ENCODE peak calls at places on chromosomes 5 and 9, in six cellular contexts. One of them, this sample, is unnamed.

GRCh38 chr5:147427784-147428401 is 82.0 kb downstream of the DPYSL3 start:
- DNase-seq in upper lobe of right lung: no peak
- DNase-seq in tibial artery: no peak
- DNase-seq in adrenal gland: peak
- DNase-seq in breast epithelium: no peak
- DNase-seq in CD8-positive, alpha-beta memory T cell: no peak
- DNase-seq in this sample: peak

GRCh38 chr9:72952914-72953313 is at the start of gene ALDH1A1:
- DNase-seq in adrenal gland: peak
- DNase-seq in CD8-positive, alpha-beta memory T cell: no peak
- DNase-seq in breast epithelium: no peak
- DNase-seq in upper lobe of right lung: no peak
- DNase-seq in tibial artery: no peak
- DNase-seq in this sample: no peak

GRCh38 chr9:38125889-38126288 is 56.9 kb upstream of the SHB start:
- DNase-seq in tibial artery: no peak
- DNase-seq in upper lobe of right lung: no peak
- DNase-seq in CD8-positive, alpha-beta memory T cell: no peak
- DNase-seq in breast epithelium: no peak
- DNase-seq in adrenal gland: no peak
- DNase-seq in this sample: no peak

GRCh38 chr9:8962084-8962483 is 1162.5 kb upstream of the DMAC1 start:
- DNase-seq in adrenal gland: no peak
- DNase-seq in upper lobe of right lung: no peak
- DNase-seq in tibial artery: no peak
- DNase-seq in CD8-positive, alpha-beta memory T cell: no peak
- DNase-seq in breast epithelium: no peak
- DNase-seq in this sample: no peak

GRCh38 chr9:92501671-92502393 is 19.5 kb upstream of the ASPN start:
- DNase-seq in CD8-positive, alpha-beta memory T cell: no peak
- DNase-seq in upper lobe of right lung: no peak
- DNase-seq in adrenal gland: peak
- DNase-seq in breast epithelium: no peak
- DNase-seq in tibial artery: peak
- DNase-seq in this sample: peak

GRCh38 chr9:123834907-123835562 is 94.9 kb downstream of the DENND1A start:
- DNase-seq in upper lobe of right lung: no peak
- DNase-seq in tibial artery: no peak
- DNase-seq in adrenal gland: no peak
- DNase-seq in breast epithelium: no peak
- DNase-seq in CD8-positive, alpha-beta memory T cell: no peak
- DNase-seq in this sample: no peak

GRCh38 chr9:136697821-136698526 is 10.7 kb upstream of the AGPAT2 start:
- DNase-seq in tibial artery: no peak
- DNase-seq in adrenal gland: no peak
- DNase-seq in breast epithelium: no peak
- DNase-seq in CD8-positive, alpha-beta memory T cell: no peak
- DNase-seq in upper lobe of right lung: peak
- DNase-seq in this sample: peak

GRCh38 chr5:21171038-21171437 is 1183.0 kb upstream of the CDH18 start:
- DNase-seq in tibial artery: no peak
- DNase-seq in CD8-positive, alpha-beta memory T cell: no peak
- DNase-seq in upper lobe of right lung: no peak
- DNase-seq in adrenal gland: no peak
- DNase-seq in breast epithelium: no peak
- DNase-seq in this sample: no peak

GRCh38 chr9:137305060-137305787 is 3.2 kb upstream of the NRARP start:
- DNase-seq in breast epithelium: peak
- DNase-seq in adrenal gland: peak
- DNase-seq in upper lobe of right lung: peak
- DNase-seq in CD8-positive, alpha-beta memory T cell: peak
- DNase-seq in tibial artery: peak
- DNase-seq in this sample: peak

GRCh38 chr5:109691248-109691574 is 1.5 kb downstream of the MAN2A1 start:
- DNase-seq in upper lobe of right lung: no peak
- DNase-seq in CD8-positive, alpha-beta memory T cell: no peak
- DNase-seq in breast epithelium: no peak
- DNase-seq in adrenal gland: no peak
- DNase-seq in tibial artery: no peak
- DNase-seq in this sample: no peak

GRCh38 chr5:178149199-178149932 is 4.3 kb downstream of the NHP2 start:
- DNase-seq in upper lobe of right lung: no peak
- DNase-seq in CD8-positive, alpha-beta memory T cell: no peak
- DNase-seq in adrenal gland: no peak
- DNase-seq in breast epithelium: no peak
- DNase-seq in tibial artery: no peak
- DNase-seq in this sample: no peak

GRCh38 chr9:131037336-131038255 is 28.6 kb downstream of the LAMC3 start:
- DNase-seq in adrenal gland: no peak
- DNase-seq in upper lobe of right lung: no peak
- DNase-seq in CD8-positive, alpha-beta memory T cell: no peak
- DNase-seq in breast epithelium: no peak
- DNase-seq in tibial artery: no peak
- DNase-seq in this sample: peak

GRCh38 chr5:115068239-115069086 is 101.2 kb downstream of the TRIM36 start:
- DNase-seq in breast epithelium: no peak
- DNase-seq in adrenal gland: no peak
- DNase-seq in CD8-positive, alpha-beta memory T cell: peak
- DNase-seq in upper lobe of right lung: no peak
- DNase-seq in tibial artery: no peak
- DNase-seq in this sample: no peak

GRCh38 chr9:137674307-137675305 is 55.8 kb downstream of the EHMT1 start:
- DNase-seq in adrenal gland: no peak
- DNase-seq in tibial artery: peak
- DNase-seq in breast epithelium: no peak
- DNase-seq in upper lobe of right lung: peak
- DNase-seq in CD8-positive, alpha-beta memory T cell: no peak
- DNase-seq in this sample: no peak

GRCh38 chr5:144142030-144142825 is 28.2 kb downstream of the YIPF5 start:
- DNase-seq in breast epithelium: no peak
- DNase-seq in adrenal gland: no peak
- DNase-seq in tibial artery: no peak
- DNase-seq in CD8-positive, alpha-beta memory T cell: no peak
- DNase-seq in upper lobe of right lung: no peak
- DNase-seq in this sample: no peak

GRCh38 chr5:75558972-75559632 is 47.4 kb downstream of the POLK start:
- DNase-seq in upper lobe of right lung: no peak
- DNase-seq in CD8-positive, alpha-beta memory T cell: no peak
- DNase-seq in adrenal gland: no peak
- DNase-seq in breast epithelium: no peak
- DNase-seq in tibial artery: no peak
- DNase-seq in this sample: no peak

GRCh38 chr5:134649163-134649916 is 755 bp downstream of the SEC24A start:
- DNase-seq in tibial artery: no peak
- DNase-seq in breast epithelium: no peak
- DNase-seq in CD8-positive, alpha-beta memory T cell: no peak
- DNase-seq in adrenal gland: no peak
- DNase-seq in upper lobe of right lung: no peak
- DNase-seq in this sample: no peak

GRCh38 chr9:112913326-112913725 is 22.6 kb upstream of the SLC46A2 start:
- DNase-seq in CD8-positive, alpha-beta memory T cell: no peak
- DNase-seq in breast epithelium: no peak
- DNase-seq in adrenal gland: no peak
- DNase-seq in tibial artery: no peak
- DNase-seq in upper lobe of right lung: no peak
- DNase-seq in this sample: no peak

GRCh38 chr5:95178046-95178651 is 106.7 kb downstream of the MCTP1 start:
- DNase-seq in tibial artery: no peak
- DNase-seq in breast epithelium: no peak
- DNase-seq in upper lobe of right lung: no peak
- DNase-seq in CD8-positive, alpha-beta memory T cell: no peak
- DNase-seq in adrenal gland: no peak
- DNase-seq in this sample: no peak

GRCh38 chr5:141845371-141845821 is 32.8 kb downstream of the PCDH1 start:
- DNase-seq in upper lobe of right lung: no peak
- DNase-seq in breast epithelium: no peak
- DNase-seq in CD8-positive, alpha-beta memory T cell: no peak
- DNase-seq in adrenal gland: no peak
- DNase-seq in tibial artery: no peak
- DNase-seq in this sample: no peak

GRCh38 chr5:140239939-140240700 is 62.8 kb downstream of the PFDN1 start:
- DNase-seq in adrenal gland: peak
- DNase-seq in tibial artery: peak
- DNase-seq in upper lobe of right lung: peak
- DNase-seq in CD8-positive, alpha-beta memory T cell: peak
- DNase-seq in breast epithelium: peak
- DNase-seq in this sample: peak

GRCh38 chr5:14687023-14687665 is 22.6 kb downstream of the OTULIN start:
- DNase-seq in breast epithelium: no peak
- DNase-seq in CD8-positive, alpha-beta memory T cell: no peak
- DNase-seq in adrenal gland: no peak
- DNase-seq in tibial artery: no peak
- DNase-seq in upper lobe of right lung: no peak
- DNase-seq in this sample: peak

GRCh38 chr5:177472460-177473441 is 683 bp downstream of the DBN1 start:
- DNase-seq in CD8-positive, alpha-beta memory T cell: peak
- DNase-seq in upper lobe of right lung: peak
- DNase-seq in tibial artery: peak
- DNase-seq in adrenal gland: no peak
- DNase-seq in breast epithelium: no peak
- DNase-seq in this sample: peak

DNA sequence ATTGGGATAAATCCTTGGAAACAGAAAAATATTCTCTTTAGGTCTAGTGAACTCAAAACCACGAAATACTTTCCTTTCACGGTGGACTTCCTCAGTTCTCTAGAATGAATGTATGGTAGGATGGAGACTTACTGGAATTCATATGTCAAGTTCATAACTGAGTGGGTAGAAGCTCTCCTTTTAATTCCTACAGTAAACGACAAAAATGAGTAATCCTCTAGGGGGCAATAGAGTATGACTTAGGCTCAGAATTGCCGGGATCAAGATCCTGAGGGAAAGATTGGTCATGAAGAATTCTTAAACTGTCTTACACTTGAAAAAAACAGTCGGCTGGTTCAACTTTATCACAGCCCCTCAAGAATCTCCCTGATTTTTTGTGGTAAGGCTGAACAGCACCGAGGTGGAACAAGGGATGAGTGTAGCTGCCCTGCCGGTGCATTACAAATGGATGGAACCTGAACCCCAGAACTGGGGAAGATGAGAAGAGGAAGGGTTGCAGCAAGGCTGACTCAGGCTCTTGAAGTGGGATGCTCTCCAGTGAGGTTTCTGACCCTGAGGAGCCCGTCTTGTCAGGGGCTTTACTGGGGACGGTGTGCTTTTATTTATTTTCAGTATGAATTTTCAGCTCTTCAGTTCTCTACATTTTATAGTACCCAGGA is 14.0 kb upstream of the LOX start:
- DNase-seq in upper lobe of right lung: no peak
- DNase-seq in tibial artery: no peak
- DNase-seq in adrenal gland: no peak
- DNase-seq in breast epithelium: no peak
- DNase-seq in CD8-positive, alpha-beta memory T cell: no peak
- DNase-seq in this sample: no peak
- H3K4me3 ChIP-seq in upper lobe of right lung: no peak
- H3K4me3 ChIP-seq in tibial artery: no peak
- H3K4me3 ChIP-seq in adrenal gland: no peak
- H3K4me3 ChIP-seq in breast epithelium: no peak
- H3K4me3 ChIP-seq in CD8-positive, alpha-beta memory T cell: no peak
- H3K4me3 ChIP-seq in this sample: no peak

GRCh38 chr5:172758077-172758835 is 12.7 kb downstream of the DUSP1 start:
- DNase-seq in tibial artery: peak
- DNase-seq in adrenal gland: peak
- DNase-seq in breast epithelium: no peak
- DNase-seq in CD8-positive, alpha-beta memory T cell: no peak
- DNase-seq in upper lobe of right lung: peak
- DNase-seq in this sample: no peak
- H3K4me3 ChIP-seq in tibial artery: no peak
- H3K4me3 ChIP-seq in adrenal gland: no peak
- H3K4me3 ChIP-seq in breast epithelium: no peak
- H3K4me3 ChIP-seq in CD8-positive, alpha-beta memory T cell: no peak
- H3K4me3 ChIP-seq in upper lobe of right lung: no peak
- H3K4me3 ChIP-seq in this sample: no peak

DNA sequence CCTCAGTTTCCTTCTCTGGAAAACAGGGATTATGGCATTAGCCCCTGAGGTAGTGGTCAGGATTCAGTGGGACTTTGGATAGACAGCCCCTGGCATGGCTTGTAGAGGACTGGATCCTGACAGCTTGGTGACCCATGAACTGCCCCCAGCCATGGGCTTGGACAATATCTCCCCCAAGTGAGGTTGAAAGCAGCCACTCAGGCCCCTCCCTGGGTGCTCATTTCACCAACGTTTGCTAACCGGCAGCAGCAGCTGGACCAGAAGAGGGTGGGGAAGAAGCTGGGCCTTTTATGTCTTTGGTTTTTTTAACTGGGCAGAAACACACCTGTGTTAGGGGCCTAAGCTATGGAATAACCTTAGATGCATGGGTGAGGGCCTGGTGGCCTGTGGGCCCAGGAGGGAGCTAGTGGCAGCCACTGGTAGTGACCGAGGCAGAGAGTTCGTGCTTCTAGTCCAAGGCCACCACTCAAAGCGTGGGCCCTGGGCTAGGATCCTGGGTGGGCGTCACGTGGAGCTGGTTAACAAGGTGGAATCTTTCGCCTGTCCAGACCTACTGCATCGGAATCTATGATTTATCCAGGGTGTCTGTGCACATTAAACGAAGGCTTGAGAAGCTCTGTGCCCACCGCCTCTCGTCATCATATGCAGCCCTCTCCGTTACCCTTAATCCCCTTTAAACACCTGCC is 1.9 kb downstream of the SLC2A8 start:
- DNase-seq in upper lobe of right lung: peak
- DNase-seq in adrenal gland: peak
- DNase-seq in tibial artery: no peak
- DNase-seq in CD8-positive, alpha-beta memory T cell: no peak
- DNase-seq in breast epithelium: no peak
- DNase-seq in this sample: no peak
- H3K4me3 ChIP-seq in upper lobe of right lung: no peak
- H3K4me3 ChIP-seq in adrenal gland: no peak
- H3K4me3 ChIP-seq in tibial artery: no peak
- H3K4me3 ChIP-seq in CD8-positive, alpha-beta memory T cell: no peak
- H3K4me3 ChIP-seq in breast epithelium: no peak
- H3K4me3 ChIP-seq in this sample: no peak

GRCh38 chr9:89495824-89496555 is 1.9 kb downstream of the SEMA4D start:
- DNase-seq in adrenal gland: no peak
- DNase-seq in tibial artery: no peak
- DNase-seq in CD8-positive, alpha-beta memory T cell: no peak
- DNase-seq in breast epithelium: no peak
- DNase-seq in upper lobe of right lung: no peak
- DNase-seq in this sample: peak
- H3K4me3 ChIP-seq in adrenal gland: peak
- H3K4me3 ChIP-seq in tibial artery: no peak
- H3K4me3 ChIP-seq in CD8-positive, alpha-beta memory T cell: peak
- H3K4me3 ChIP-seq in breast epithelium: no peak
- H3K4me3 ChIP-seq in upper lobe of right lung: peak
- H3K4me3 ChIP-seq in this sample: no peak

DNA sequence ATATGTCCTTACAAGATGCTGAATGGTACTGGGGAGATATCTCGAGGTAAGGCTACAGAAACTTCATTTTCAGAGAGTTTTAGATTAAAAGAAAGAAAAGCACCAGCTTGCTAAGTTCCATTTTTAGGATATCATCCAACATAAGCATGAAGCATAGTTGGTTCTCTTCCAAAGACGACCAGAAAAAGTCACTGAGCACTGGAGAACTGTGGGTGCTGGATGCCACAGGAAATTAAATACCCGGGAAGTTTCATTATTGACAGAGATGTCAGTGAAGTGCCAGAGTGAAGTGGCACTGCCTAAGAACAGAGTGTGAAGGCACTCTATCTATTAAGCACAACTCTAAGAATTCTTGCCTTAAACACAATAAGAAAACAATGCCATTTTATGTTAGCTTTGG is 76.8 kb downstream of the PIK3R1 start:
- DNase-seq in adrenal gland: no peak
- DNase-seq in CD8-positive, alpha-beta memory T cell: no peak
- DNase-seq in breast epithelium: no peak
- DNase-seq in upper lobe of right lung: no peak
- DNase-seq in tibial artery: no peak
- DNase-seq in this sample: no peak
- H3K4me3 ChIP-seq in adrenal gland: no peak
- H3K4me3 ChIP-seq in CD8-positive, alpha-beta memory T cell: no peak
- H3K4me3 ChIP-seq in breast epithelium: no peak
- H3K4me3 ChIP-seq in upper lobe of right lung: no peak
- H3K4me3 ChIP-seq in tibial artery: no peak
- H3K4me3 ChIP-seq in this sample: no peak